ENCODE peak calls at places on chromosomes 6 and 20, in seven cellular contexts. C, B, E, Y, V, W and S are unnamed samples.

GRCh38 chr6:34125939-34126338 is 19.9 kb downstream of the GRM4 start:
- DNase-seq in C (no peak), B (no peak), E (no peak), Y (no peak), V (no peak), W (no peak), S (no peak)

GRCh38 chr20:43438578-43439316 is 18.9 kb upstream of the SRSF6 start:
- DNase-seq in C (no peak), B (no peak), E (no peak), Y (no peak), V (no peak), W (no peak), S (no peak)

GRCh38 chr20:50695144-50695872 is 4.0 kb upstream of the RIPOR3 start:
- DNase-seq in C (no peak), B (no peak), E (no peak), Y (no peak), V (peak; percentile 32), W (no peak), S (no peak)

GRCh38 chr20:47737923-47738322 is 47.4 kb downstream of the SULF2 start:
- DNase-seq in C (no peak), B (no peak), E (no peak), Y (no peak), V (no peak), W (no peak), S (no peak)

GRCh38 chr6:151958332-151958731 is 150.8 kb downstream of the ESR1 start:
- DNase-seq in C (no peak), B (peak; percentile 92), E (no peak), Y (no peak), V (peak; percentile 1), W (no peak), S (no peak)

GRCh38 chr6:26304213-26305096 is 60.5 kb upstream of the BTN3A2 start:
- DNase-seq in C (peak; percentile 50), B (peak; percentile 90), E (no peak), Y (no peak), V (peak; percentile 66), W (no peak), S (no peak)

GRCh38 chr6:106702451-106703110 is 73.2 kb downstream of the QRSL1 start:
- DNase-seq in C (peak; percentile 25), B (no peak), E (no peak), Y (peak; percentile 77), V (no peak), W (no peak), S (no peak)

GRCh38 chr20:3251806-3252205 is 12.8 kb upstream of the SLC4A11 start:
- DNase-seq in C (no peak), B (peak; percentile 42), E (no peak), Y (no peak), V (peak; percentile 79), W (no peak), S (no peak)

GRCh38 chr6:151375833-151376232 is 15.5 kb downstream of the ZBTB2 start:
- DNase-seq in C (no peak), B (no peak), E (no peak), Y (no peak), V (no peak), W (no peak), S (no peak)

GRCh38 chr20:3887870-3888614 is 1.1 kb upstream of the PANK2 start:
- DNase-seq in C (peak; percentile 38), B (no peak), E (no peak), Y (no peak), V (peak; percentile 35), W (peak; percentile 44), S (no peak)

GRCh38 chr6:116465246-116465645 is 4.1 kb downstream of the CALHM6 start:
- DNase-seq in C (peak; percentile 31), B (no peak), E (no peak), Y (no peak), V (peak; percentile 54), W (no peak), S (no peak)

GRCh38 chr6:12528581-12529363 is 187.8 kb upstream of the PHACTR1 start:
- DNase-seq in C (no peak), B (no peak), E (no peak), Y (no peak), V (no peak), W (peak; percentile 20), S (no peak)

GRCh38 chr20:25470045-25470444 is 62.6 kb downstream of the GINS1 start:
- DNase-seq in C (no peak), B (peak; percentile 33), E (no peak), Y (peak; percentile 37), V (peak; percentile 15), W (no peak), S (no peak)

GRCh38 chr6:160417135-160417534 is 69.0 kb downstream of the SLC22A3 start:
- DNase-seq in C (no peak), B (no peak), E (no peak), Y (no peak), V (no peak), W (no peak), S (no peak)
- TF ChIP-seq CTCF in C (no peak), B (no peak), E (no peak), Y (no peak), V (no peak), W (no peak), S (no peak)

GRCh38 chr20:58850693-58851174 is at the start of gene GNAS-AS1:
- DNase-seq in C (peak; percentile 61), B (peak; percentile 86), E (peak; percentile 87), Y (peak; percentile 86), V (no peak), W (peak; percentile 91), S (peak; percentile 91)
- TF ChIP-seq CTCF in C (no peak), B (no peak), E (no peak), Y (no peak), V (no peak), W (no peak), S (no peak)

DNA sequence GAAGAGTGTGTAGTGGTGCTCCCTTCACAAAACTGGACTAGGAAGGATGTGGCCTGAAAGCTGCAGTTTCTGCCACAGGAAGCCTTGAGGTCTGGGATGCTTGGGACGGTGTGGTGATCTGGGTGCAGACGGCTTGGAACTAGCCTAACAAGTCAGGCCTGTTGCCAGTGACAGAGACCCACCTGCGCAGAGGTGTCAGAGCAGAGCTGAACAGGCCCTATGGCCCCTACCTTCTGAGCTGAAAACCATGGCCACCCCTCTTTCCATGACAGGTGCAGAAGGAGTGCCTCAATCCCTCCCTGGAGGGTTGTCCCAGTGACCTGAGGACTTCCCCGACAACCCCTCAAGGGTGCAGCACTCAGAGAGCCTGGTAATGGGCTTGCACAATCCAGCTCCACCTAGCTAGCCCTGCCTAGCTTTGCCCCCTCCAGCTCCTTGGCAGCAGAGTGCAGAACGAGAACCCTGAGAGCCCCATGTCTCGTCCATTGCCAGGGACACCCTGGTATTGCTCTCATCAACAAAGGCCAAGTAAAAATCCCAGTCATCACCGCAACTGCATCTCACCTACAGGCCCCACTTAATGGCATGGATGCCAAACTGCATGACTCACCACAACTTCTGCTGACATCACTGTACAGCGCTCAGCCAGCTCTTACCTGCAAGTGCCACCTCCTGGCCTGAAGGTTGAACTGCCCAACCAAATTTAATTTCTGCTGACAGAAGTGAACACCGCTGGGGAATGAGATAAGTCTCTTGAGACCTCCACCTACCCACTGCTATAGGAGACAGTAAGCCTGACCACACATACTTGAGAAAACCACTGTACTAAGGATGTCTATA is 563.1 kb downstream of the TFAP2A start:
- DNase-seq in C (peak; percentile 22), B (peak; percentile 1), E (no peak), Y (no peak), V (no peak), W (no peak), S (no peak)
- TF ChIP-seq CTCF in C (no peak), B (no peak), E (no peak), Y (no peak), V (no peak), W (no peak), S (no peak)

DNA sequence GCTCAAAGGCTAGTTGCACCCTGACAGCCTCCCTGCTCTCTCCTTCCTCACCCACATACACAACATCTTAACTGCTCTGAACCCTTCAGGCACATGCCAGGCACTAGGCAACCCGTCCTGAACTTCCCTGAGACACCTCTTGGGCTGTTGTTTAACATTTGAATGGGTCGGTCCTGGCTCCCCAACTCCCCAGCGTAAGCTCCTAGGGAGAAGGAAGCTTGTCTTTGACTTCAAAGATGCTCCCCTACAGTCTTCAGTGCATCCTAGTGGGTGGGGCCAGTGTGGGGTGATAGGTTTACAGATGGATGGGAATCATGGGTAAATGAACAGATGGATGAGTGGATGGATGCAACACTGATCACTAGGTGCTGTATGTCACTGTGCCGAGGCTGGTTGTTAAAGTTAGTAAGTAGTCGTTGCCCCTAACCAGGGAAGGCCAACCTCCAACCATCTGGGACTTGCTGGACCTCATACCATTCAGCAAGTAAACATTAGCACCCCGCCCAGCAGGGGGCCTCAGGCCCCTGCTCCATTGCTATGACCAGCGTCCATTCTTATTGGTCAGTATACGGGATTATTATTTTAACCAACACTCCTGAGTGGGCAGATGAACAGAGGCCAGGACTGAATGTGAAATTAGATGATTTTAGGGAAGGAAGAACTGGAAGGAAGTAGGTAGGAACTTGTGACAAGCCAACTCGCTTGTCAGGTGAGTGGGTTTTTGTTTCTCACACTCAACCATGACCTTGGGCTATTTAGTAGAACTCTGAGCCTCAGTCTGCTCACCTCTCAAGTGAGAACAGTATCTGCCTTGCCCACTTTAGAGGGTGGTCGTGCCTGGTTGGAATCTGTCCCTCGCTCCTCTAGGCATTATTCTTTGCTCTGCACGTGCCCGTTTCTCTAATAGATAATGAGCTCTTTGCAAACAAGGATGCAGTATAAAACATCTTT is 82.9 kb upstream of the FOXP4 start:
- DNase-seq in C (peak; percentile 74), B (peak; percentile 77), E (peak; percentile 74), Y (peak; percentile 61), V (peak; percentile 75), W (peak; percentile 73), S (no peak)
- TF ChIP-seq CTCF in C (peak; percentile 71), B (peak; percentile 76), E (peak; percentile 68), Y (peak; percentile 62), V (peak; percentile 49), W (peak; percentile 57), S (peak; percentile 52)

GRCh38 chr20:208937-209566 is 18.0 kb upstream of the DEFB129 start:
- DNase-seq in C (no peak), B (peak; percentile 84), E (no peak), Y (no peak), V (peak; percentile 26), W (no peak), S (no peak)
- TF ChIP-seq CTCF in C (peak; percentile 50), B (peak; percentile 76), E (peak; percentile 30), Y (peak; percentile 31), V (peak; percentile 52), W (peak; percentile 15), S (peak; percentile 28)

GRCh38 chr6:166262738-166263515 is 45.3 kb downstream of the PRR18 start:
- DNase-seq in C (peak; percentile 36), B (no peak), E (no peak), Y (no peak), V (no peak), W (no peak), S (no peak)
- TF ChIP-seq CTCF in C (no peak), B (no peak), E (no peak), Y (no peak), V (no peak), W (no peak), S (no peak)